ENCODE peak calls at places on chromosome 20, in five cellular contexts. A, E, V, I and L are unnamed samples.

GRCh38 chr20:8386991-8387390 is 254.9 kb downstream of the PLCB1 start:
- DNase-seq in A (no peak), I (no peak), V (no peak), E (no peak), L (no peak)

GRCh38 chr20:64109390-64109747 is 2.0 kb upstream of the NPBWR2 start:
- DNase-seq in V (peak), A (no peak), E (no peak), I (no peak), L (no peak)

GRCh38 chr20:48538058-48538825 is 289.6 kb downstream of the PREX1 start:
- DNase-seq in V (no peak), A (no peak), I (peak), E (peak), L (no peak)

GRCh38 chr20:45441746-45442145 is 25.8 kb downstream of the PIGT start:
- DNase-seq in A (no peak), V (no peak), I (no peak), E (no peak), L (no peak)

GRCh38 chr20:61437280-61438206 is 185.5 kb downstream of the CDH4 start:
- DNase-seq in V (no peak), E (peak), I (peak), A (no peak), L (no peak)

GRCh38 chr20:53980101-53980500 is 90.3 kb downstream of the BCAS1 start:
- DNase-seq in I (peak), V (no peak), E (no peak), A (no peak), L (no peak)

GRCh38 chr20:36273414-36274247 is 32.5 kb upstream of the DLGAP4 start:
- DNase-seq in A (no peak), V (no peak), I (peak), E (peak), L (peak)

GRCh38 chr20:52295556-52295955 is 104.0 kb upstream of the ZFP64 start:
- DNase-seq in I (peak), V (no peak), A (no peak), E (no peak), L (no peak)